ENCODE peak calls at places on chromosomes 5 and 9, in eight cellular contexts. P, J, Q, U, T, N, Z and S are unnamed samples.
A peak's percentile ranks its signal among the peaks of the same experiment; 100 is the strongest.

GRCh38 chr9:114850871-114851270 is 45.0 kb upstream of the TNFSF15 start:
- DNase-seq in J (peak; percentile 14), T (no peak), N (no peak), Q (no peak), U (no peak), Z (no peak), P (no peak), S (no peak)

GRCh38 chr5:173884402-173885053 is 3.6 kb upstream of the CPEB4 start:
- DNase-seq in P (no peak), J (no peak), N (no peak), T (peak; percentile 29), Q (peak; percentile 72), U (no peak), Z (no peak), S (no peak)

GRCh38 chr9:38036359-38037084 is 32.5 kb downstream of the SHB start:
- DNase-seq in N (peak; percentile 76), Z (no peak), U (peak; percentile 43), Q (no peak), T (no peak), J (peak; percentile 82), P (no peak), S (no peak)

GRCh38 chr9:75891277-75892167 is 1.0 kb downstream of the PCSK5 start:
- DNase-seq in U (peak; percentile 8), J (peak; percentile 23), Z (peak; percentile 9), N (peak; percentile 54), T (peak; percentile 15), P (no peak), Q (no peak), S (no peak)

GRCh38 chr5:181164076-181164952 is 16.9 kb downstream of the OR2V2 start:
- DNase-seq in Z (no peak), P (no peak), J (no peak), T (no peak), Q (no peak), N (peak; percentile 72), U (peak; percentile 79), S (no peak)

GRCh38 chr5:1385395-1386273 is 40.7 kb upstream of the CLPTM1L start:
- DNase-seq in Z (no peak), U (no peak), Q (peak; percentile 96), J (peak; percentile 92), N (peak; percentile 35), P (peak; percentile 82), T (peak; percentile 77), S (peak; percentile 97)

GRCh38 chr5:73303139-73304079 is 130.4 kb downstream of the TMEM174 start:
- DNase-seq in Q (no peak), Z (no peak), J (no peak), P (no peak), U (no peak), T (no peak), N (no peak), S (no peak)

GRCh38 chr5:75656311-75657003 is 45.2 kb downstream of the ANKDD1B start:
- DNase-seq in Q (no peak), P (peak; percentile 48), Z (peak; percentile 8), T (no peak), J (peak; percentile 78), U (peak; percentile 62), N (no peak), S (peak; percentile 53)

GRCh38 chr5:167245871-167246270 is 1045.6 kb upstream of the WWC1 start:
- DNase-seq in Z (no peak), N (no peak), P (peak; percentile 17), J (peak; percentile 10), T (no peak), Q (no peak), U (peak; percentile 19), S (peak; percentile 6)

GRCh38 chr5:56638061-56638621 is 177.2 kb upstream of the MAP3K1 start:
- DNase-seq in N (no peak), P (no peak), T (no peak), Z (no peak), J (no peak), U (no peak), Q (no peak), S (no peak)

GRCh38 chr5:168889039-168889438 is 309.9 kb upstream of the PANK3 start:
- DNase-seq in N (no peak), P (no peak), T (no peak), Z (no peak), Q (no peak), J (no peak), U (no peak), S (no peak)